ENCODE peak calls at places on chromosomes 13 and 19, in ten cellular contexts. A is neuronal stem cell; T is body of pancreas; W is CD8-positive, alpha-beta memory T cell; Q is PC-3; L is mucosa of descending colon; J is heart left ventricle; Y is psoas muscle; K is left ventricle myocardium inferior; B is lung. R is an unnamed sample.

GRCh38 chr13:98014766-98015165 is 61.3 kb downstream of the IPO5 start:
- DNase-seq in A (no peak), T (no peak), W (no peak), Q (peak; percentile 39), L (no peak), J (no peak), Y (no peak), K (no peak), B (no peak), R (no peak)

GRCh38 chr13:33441015-33441414 is 155.5 kb upstream of the STARD13 start:
- DNase-seq in A (no peak), T (peak; percentile 63), W (no peak), Q (peak; percentile 60), L (no peak), J (no peak), Y (no peak), K (no peak), B (no peak), R (peak; percentile 28)

GRCh38 chr13:45596800-45597484 is 18.6 kb downstream of the ERICH6B start:
- DNase-seq in A (no peak), T (no peak), W (no peak), Q (no peak), L (no peak), J (no peak), Y (no peak), K (no peak), B (no peak), R (no peak)

GRCh38 chr13:33213797-33214196 is 71.8 kb downstream of the STARD13 start:
- DNase-seq in A (no peak), T (no peak), W (no peak), Q (no peak), L (no peak), J (no peak), Y (no peak), K (no peak), B (no peak), R (no peak)

GRCh38 chr19:50803633-50804419 is 13.6 kb downstream of the ACP4 start:
- DNase-seq in A (no peak), T (no peak), W (peak; percentile 17), Q (peak; percentile 33), L (no peak), J (no peak), Y (no peak), K (no peak), B (no peak), R (no peak)

GRCh38 chr19:7815325-7815724 is 14.7 kb upstream of the EVI5L start:
- DNase-seq in A (no peak), T (no peak), W (peak; percentile 16), Q (no peak), L (no peak), J (no peak), Y (no peak), K (no peak), B (no peak), R (no peak)

GRCh38 chr13:78192721-78193120 is 274.1 kb upstream of the EDNRB start:
- DNase-seq in A (no peak), T (no peak), W (no peak), Q (peak; percentile 19), L (no peak), J (no peak), Y (no peak), K (no peak), B (no peak), R (no peak)

GRCh38 chr13:84831666-84832657 is 949.7 kb upstream of the SLITRK1 start:
- DNase-seq in A (no peak), T (no peak), W (no peak), Q (no peak), L (no peak), J (no peak), Y (no peak), K (no peak), B (no peak), R (no peak)

DNA sequence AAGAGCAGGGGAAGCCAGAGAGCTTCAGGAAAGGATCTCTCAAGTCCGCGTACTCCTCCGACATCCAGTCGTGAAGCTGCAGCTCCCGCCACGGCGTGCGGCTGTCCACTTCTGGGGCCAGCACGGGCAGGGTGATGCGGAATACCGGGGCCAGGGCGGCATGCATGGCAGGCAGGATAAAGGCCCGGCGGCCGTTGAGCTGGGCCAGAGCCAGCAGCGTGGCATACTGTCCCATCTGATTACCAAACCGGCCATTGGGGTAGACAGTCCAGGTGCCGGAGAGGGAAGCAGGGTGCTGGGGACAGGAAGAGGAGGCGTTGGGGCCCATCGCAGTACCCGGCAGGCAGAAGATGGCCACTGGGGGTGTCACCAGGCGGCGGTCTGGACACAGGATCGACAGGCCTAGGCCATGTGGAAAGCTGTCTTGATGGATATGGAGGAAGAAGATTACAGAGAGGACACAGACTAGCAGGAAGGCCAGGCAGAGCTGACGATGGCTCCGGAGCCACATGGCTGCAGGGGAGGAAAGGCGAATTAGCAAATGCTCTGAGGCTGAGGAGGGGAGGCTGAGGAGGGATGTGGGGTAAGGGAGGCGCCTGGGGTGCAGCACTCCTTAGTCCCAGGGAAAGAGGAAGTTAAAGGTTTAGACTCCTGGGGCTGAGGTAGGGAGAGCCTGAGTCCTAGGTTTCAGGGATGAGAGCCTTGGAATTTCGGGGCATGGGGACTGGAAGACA is 1.5 kb downstream of the FUT1 start:
- DNase-seq in A (no peak), T (peak; percentile 66), W (no peak), Q (no peak), L (no peak), J (no peak), Y (no peak), K (no peak), B (no peak), R (no peak)
- H3K4me3 ChIP-seq in A (no peak overlapping the region), T (no peak overlapping the region), W (no peak overlapping the region), Q (peak overlapping the region; percentile 95), L (no peak overlapping the region), J (peak overlapping the region; percentile 62), Y (peak overlapping the region; percentile 57), K (peak overlapping the region; percentile 64), B (peak overlapping the region; percentile 3), R (no peak overlapping the region)

GRCh38 chr19:28535352-28535775 is 677.6 kb downstream of the UQCRFS1 start:
- DNase-seq in A (no peak), T (no peak), W (no peak), Q (no peak), L (no peak), J (no peak), Y (no peak), K (no peak), B (no peak), R (no peak)

GRCh38 chr19:28537896-28538295 is 675.1 kb downstream of the UQCRFS1 start:
- DNase-seq in A (no peak), T (no peak), W (no peak), Q (no peak), L (no peak), J (no peak), Y (no peak), K (no peak), B (no peak), R (no peak)

GRCh38 chr19:28534740-28535351 is 678.1 kb downstream of the UQCRFS1 start:
- DNase-seq in A (no peak), T (no peak), W (no peak), Q (no peak), L (no peak), J (no peak), Y (no peak), K (no peak), B (no peak), R (no peak)

GRCh38 chr19:28539759-28540158 is 673.2 kb downstream of the UQCRFS1 start:
- DNase-seq in A (no peak), T (no peak), W (no peak), Q (no peak), L (no peak), J (no peak), Y (no peak), K (no peak), B (no peak), R (no peak)

DNA sequence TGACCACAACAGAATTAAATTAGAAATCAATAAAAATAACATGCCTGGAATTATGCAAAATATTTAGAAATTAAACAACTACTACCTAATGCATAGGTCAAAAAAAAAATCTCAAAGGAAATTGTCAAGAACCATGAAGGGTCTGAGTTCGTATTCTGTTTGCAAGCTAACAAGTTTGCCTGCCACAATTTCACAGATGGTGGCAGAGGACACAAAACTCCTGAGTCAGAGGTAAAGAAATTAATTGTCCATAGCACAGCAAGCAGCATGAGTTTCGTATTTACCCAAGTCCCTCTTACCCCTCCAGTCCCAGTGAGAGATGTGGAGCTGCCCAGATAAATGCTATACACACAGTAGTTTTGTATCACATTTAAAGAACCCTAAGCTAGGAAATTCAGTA is 675.9 kb downstream of the UQCRFS1 start:
- DNase-seq in A (no peak), T (no peak), W (no peak), Q (no peak), L (no peak), J (no peak), Y (no peak), K (no peak), B (no peak), R (no peak)
- H3K9me3 ChIP-seq in A (peaks cover 3% of the 10 kb centered on the region), T (no peaks in the 10 kb centered on the region), W (peaks cover 5% of the 10 kb centered on the region), Q (no peaks in the 10 kb centered on the region), L (no peaks in the 10 kb centered on the region), J (peaks cover 15% of the 10 kb centered on the region), Y (peaks cover 7% of the 10 kb centered on the region), K (peaks cover 25% of the 10 kb centered on the region), B (no peaks in the 10 kb centered on the region), R (no peaks in the 10 kb centered on the region)

GRCh38 chr13:41231025-41231677 is 32.2 kb downstream of the MTRF1 start:
- DNase-seq in A (no peak), T (peak; percentile 58), W (no peak), Q (no peak), L (no peak), J (no peak), Y (no peak), K (no peak), B (no peak), R (no peak)

GRCh38 chr13:41236369-41236768 is 27.0 kb downstream of the MTRF1 start:
- DNase-seq in A (no peak), T (peak; percentile 24), W (no peak), Q (no peak), L (no peak), J (no peak), Y (no peak), K (no peak), B (no peak), R (no peak)

GRCh38 chr13:41229356-41229755 is 34.0 kb downstream of the MTRF1 start:
- DNase-seq in A (no peak), T (no peak), W (no peak), Q (no peak), L (no peak), J (no peak), Y (no peak), K (no peak), B (no peak), R (no peak)

GRCh38 chr13:41231786-41232185 is 31.6 kb downstream of the MTRF1 start:
- DNase-seq in A (no peak), T (peak; percentile 99), W (no peak), Q (no peak), L (peak; percentile 81), J (no peak), Y (no peak), K (peak; percentile 23), B (peak; percentile 39), R (no peak)

GRCh38 chr13:41232715-41233114 is 30.7 kb downstream of the MTRF1 start:
- DNase-seq in A (no peak), T (no peak), W (no peak), Q (no peak), L (no peak), J (no peak), Y (no peak), K (no peak), B (no peak), R (no peak)
- H3K4me3 ChIP-seq in A (no peak overlapping the region), T (no peak overlapping the region), W (no peak overlapping the region), Q (no peak overlapping the region), L (no peak overlapping the region), J (no peak overlapping the region), Y (no peak overlapping the region), K (no peak overlapping the region), B (no peak overlapping the region), R (no peak overlapping the region)

GRCh38 chr19:30320916-30321315 is 51.3 kb upstream of the ZNF536 start:
- DNase-seq in A (no peak), T (no peak), W (no peak), Q (no peak), L (no peak), J (no peak), Y (no peak), K (no peak), B (no peak), R (no peak)
- H3K9me3 ChIP-seq in A (no peaks in the 10 kb centered on the region), T (no peaks in the 10 kb centered on the region), W (no peaks in the 10 kb centered on the region), Q (no peaks in the 10 kb centered on the region), L (no peaks in the 10 kb centered on the region), J (no peaks in the 10 kb centered on the region), Y (no peaks in the 10 kb centered on the region), K (peaks cover 2% of the 10 kb centered on the region), B (no peaks in the 10 kb centered on the region), R (no peaks in the 10 kb centered on the region)